ENCODE peak calls at places on chromosome X, in four cellular contexts. N is neural progenitor cell, Q is MM.1S, T is hepatocyte. X is an unnamed sample.

GRCh38 chrX:49157194-49157593 is 5.4 kb upstream of the MAGIX start:
- DNase-seq in T (no peak), N (no peak), Q (no peak), X (no peak)

GRCh38 chrX:139823806-139824205 is 109.0 kb downstream of the ATP11C start:
- DNase-seq in N (no peak), T (no peak), Q (no peak), X (peak)

GRCh38 chrX:120660638-120661037 is 30.8 kb upstream of the C1GALT1C1 start:
- DNase-seq in N (no peak), Q (no peak), T (no peak), X (peak)

GRCh38 chrX:28135378-28136047 is 154.3 kb upstream of the DCAF8L1 start:
- DNase-seq in N (no peak), Q (no peak), T (no peak), X (no peak)

GRCh38 chrX:71212536-71212935 is 10.5 kb upstream of the GJB1 start:
- DNase-seq in N (no peak), Q (no peak), T (no peak), X (no peak)

GRCh38 chrX:29687687-29688086 is 527.7 kb upstream of the MAGEB2 start:
- DNase-seq in N (no peak), Q (no peak), T (peak), X (peak)

GRCh38 chrX:153539171-153539978 is 21.9 kb downstream of the ATP2B3 start:
- DNase-seq in T (peak), Q (peak), N (peak), X (peak)

GRCh38 chrX:98448524-98448923 is 1564.8 kb downstream of the RPA4 start:
- DNase-seq in N (no peak), T (no peak), Q (no peak), X (no peak)

GRCh38 chrX:107672955-107673378 is 44.7 kb downstream of the PRPS1 start:
- DNase-seq in N (peak), Q (peak), T (peak), X (peak)

GRCh38 chrX:48703642-48704481 is 7.3 kb downstream of the SUV39H1 start:
- DNase-seq in Q (no peak), T (no peak), N (no peak), X (peak)

GRCh38 chrX:115393271-115393670 is 103.8 kb downstream of the LUZP4 start:
- DNase-seq in Q (no peak), T (peak), N (no peak), X (peak)

GRCh38 chrX:16658284-16658683 is 8.3 kb downstream of the S100G start:
- DNase-seq in Q (no peak), N (no peak), T (no peak), X (peak)

GRCh38 chrX:108347800-108348199 is 90.4 kb downstream of the COL4A6 start:
- DNase-seq in Q (no peak), T (no peak), N (peak), X (no peak)

GRCh38 chrX:110341189-110342035 is 17.2 kb upstream of the RTL9 start:
- DNase-seq in N (no peak), T (no peak), Q (no peak), X (peak)

GRCh38 chrX:14409341-14409740 is 120.0 kb upstream of the GLRA2 start:
- DNase-seq in N (no peak), T (peak), Q (no peak), X (peak)

GRCh38 chrX:76428243-76429130 is 977 bp downstream of the MAGEE1 start:
- DNase-seq in Q (no peak), T (peak), N (peak), X (peak)

GRCh38 chrX:41824551-41824950 is 98.8 kb downstream of the CASK start:
- DNase-seq in Q (no peak), T (peak), N (no peak), X (peak)

GRCh38 chrX:49166914-49167739 is 4.6 kb downstream of the MAGIX start:
- DNase-seq in N (peak), Q (peak), T (peak), X (peak)

GRCh38 chrX:39633293-39633692 is 464.5 kb downstream of the BCOR start:
- DNase-seq in T (no peak), N (no peak), Q (no peak), X (peak)

GRCh38 chrX:319579-320125 is 1.1 kb upstream of the GTPBP6 start:
- DNase-seq in N (peak), Q (no peak), T (no peak), X (peak)

GRCh38 chrX:55648434-55648833 is 25.2 kb downstream of the FOXR2 start:
- DNase-seq in Q (no peak), T (no peak), N (no peak), X (no peak)

GRCh38 chrX:119481218-119481875 is 13.1 kb downstream of the SLC25A5 start:
- DNase-seq in N (no peak), Q (no peak), T (no peak), X (no peak)

GRCh38 chrX:154545673-154546274 is 872 bp downstream of the G6PD start:
- DNase-seq in T (no peak), Q (no peak), N (no peak), X (no peak)

GRCh38 chrX:28550331-28550872 is 36.8 kb upstream of the IL1RAPL1 start:
- DNase-seq in N (no peak), Q (no peak), T (no peak), X (no peak)

GRCh38 chrX:40007746-40008705 is 89.7 kb downstream of the BCOR start:
- DNase-seq in Q (no peak), N (peak), T (no peak), X (no peak)

GRCh38 chrX:53930513-53931380 is 113.5 kb downstream of the PHF8 start:
- DNase-seq in Q (no peak), T (peak), N (no peak), X (peak)

GRCh38 chrX:142999209-142999720 is 26.5 kb upstream of the SPANXN4 start:
- DNase-seq in N (no peak), T (peak), Q (no peak), X (no peak)
- TF ChIP-seq EZH2phosphoT487 in N (no peak), T (no peak), Q (no peak), X (no peak)

DNA sequence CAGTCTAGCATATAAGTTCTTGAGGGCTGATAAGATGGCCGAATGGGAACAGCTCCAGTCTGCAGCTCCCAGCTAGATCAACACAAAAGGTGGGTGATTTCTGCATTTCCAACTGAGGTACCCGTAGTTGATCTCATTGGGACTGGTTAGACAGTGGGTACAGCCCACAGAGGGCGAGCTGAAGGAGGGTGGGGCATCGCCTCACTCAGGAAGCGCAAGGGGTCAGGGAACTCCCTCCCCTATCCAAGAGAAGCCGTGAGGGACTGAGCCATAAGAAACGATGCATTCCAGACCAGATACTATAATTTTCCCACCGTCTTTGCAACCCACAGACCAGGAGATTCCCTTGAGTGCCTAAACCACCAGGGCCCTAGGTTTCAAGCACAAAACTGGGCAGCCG is 109.0 kb downstream of the RPS6KA6 start:
- DNase-seq in Q (peak), N (no peak), T (no peak), X (no peak)
- H2AFZ ChIP-seq in Q (peak), N (no peak), T (no peak), X (no peak)

GRCh38 chrX:72685810-72686465 is 28.2 kb downstream of the PHKA1 start:
- DNase-seq in N (no peak), Q (no peak), T (no peak), X (peak)
- TF ChIP-seq EZH2phosphoT487 in N (no peak), Q (no peak), T (no peak), X (no peak)

GRCh38 chrX:101693476-101693875 is 33.8 kb upstream of the ARMCX2 start:
- DNase-seq in Q (peak), T (no peak), N (no peak), X (no peak)
- H2AFZ ChIP-seq in Q (peak), T (no peak), N (no peak), X (no peak)

GRCh38 chrX:143663755-143664154 is 27.9 kb upstream of the SLITRK4 start:
- DNase-seq in T (no peak), N (no peak), Q (no peak), X (peak)
- TF ChIP-seq EZH2phosphoT487 in T (no peak), N (no peak), Q (no peak), X (no peak)

GRCh38 chrX:37906357-37906756 is 59.0 kb upstream of the DYNLT3 start:
- DNase-seq in N (no peak), Q (no peak), T (no peak), X (no peak)
- H2AFZ ChIP-seq in N (peak), Q (no peak), T (peak), X (no peak)